ENCODE peak calls at places on chromosomes 4 and X, in four cellular contexts. One of them, this sample, is unnamed.

GRCh38 chr4:42768125-42768748 is 111.3 kb upstream of the ATP8A1 start:
- DNase-seq in colonic mucosa: no peak
- DNase-seq in breast epithelium: no peak
- DNase-seq in heart left ventricle: no peak
- DNase-seq in this sample: no peak

GRCh38 chrX:85052636-85053343 is 49.1 kb downstream of the APOOL start:
- DNase-seq in colonic mucosa: no peak
- DNase-seq in breast epithelium: no peak
- DNase-seq in heart left ventricle: no peak
- DNase-seq in this sample: no peak

GRCh38 chr4:54513231-54513630 is 144.5 kb upstream of the KIT start:
- DNase-seq in colonic mucosa: no peak
- DNase-seq in breast epithelium: no peak
- DNase-seq in heart left ventricle: no peak
- DNase-seq in this sample: peak

GRCh38 chr4:69707807-69708206 is 52.6 kb downstream of the SULT1B1 start:
- DNase-seq in colonic mucosa: no peak
- DNase-seq in breast epithelium: no peak
- DNase-seq in heart left ventricle: no peak
- DNase-seq in this sample: no peak

GRCh38 chr4:59612235-59612634 is 1587.9 kb upstream of the ADGRL3 start:
- DNase-seq in colonic mucosa: no peak
- DNase-seq in breast epithelium: no peak
- DNase-seq in heart left ventricle: no peak
- DNase-seq in this sample: no peak

GRCh38 chrX:46929439-46930018 is 17.3 kb downstream of the JADE3 start:
- DNase-seq in colonic mucosa: no peak
- DNase-seq in breast epithelium: no peak
- DNase-seq in heart left ventricle: no peak
- DNase-seq in this sample: no peak

GRCh38 chr4:143514432-143514831 is 930 bp downstream of the SMARCA5 start:
- DNase-seq in colonic mucosa: peak
- DNase-seq in breast epithelium: peak
- DNase-seq in heart left ventricle: peak
- DNase-seq in this sample: peak

GRCh38 chr4:80592950-80593349 is 257.4 kb downstream of the CFAP299 start:
- DNase-seq in colonic mucosa: no peak
- DNase-seq in breast epithelium: no peak
- DNase-seq in heart left ventricle: no peak
- DNase-seq in this sample: no peak

GRCh38 chrX:49879656-49880277 is 483 bp downstream of the USP27X start:
- DNase-seq in colonic mucosa: no peak
- DNase-seq in breast epithelium: no peak
- DNase-seq in heart left ventricle: no peak
- DNase-seq in this sample: no peak

GRCh38 chr4:15792974-15793373 is 14.8 kb downstream of the CD38 start:
- DNase-seq in colonic mucosa: no peak
- DNase-seq in breast epithelium: no peak
- DNase-seq in heart left ventricle: no peak
- DNase-seq in this sample: no peak

GRCh38 chr4:25938251-25939186 is 24.5 kb downstream of the SMIM20 start:
- DNase-seq in colonic mucosa: no peak
- DNase-seq in breast epithelium: no peak
- DNase-seq in heart left ventricle: no peak
- DNase-seq in this sample: peak

GRCh38 chrX:42495139-42495538 is 282.8 kb downstream of the PPP1R2C start:
- DNase-seq in colonic mucosa: no peak
- DNase-seq in breast epithelium: no peak
- DNase-seq in heart left ventricle: no peak
- DNase-seq in this sample: no peak

GRCh38 chrX:102978594-102978993 is 41.5 kb downstream of the RAB40AL start:
- DNase-seq in colonic mucosa: no peak
- DNase-seq in breast epithelium: no peak
- DNase-seq in heart left ventricle: no peak
- DNase-seq in this sample: no peak

GRCh38 chr4:107978716-107979451 is 10.8 kb upstream of the HADH start:
- DNase-seq in colonic mucosa: no peak
- DNase-seq in breast epithelium: no peak
- DNase-seq in heart left ventricle: no peak
- DNase-seq in this sample: no peak

DNA sequence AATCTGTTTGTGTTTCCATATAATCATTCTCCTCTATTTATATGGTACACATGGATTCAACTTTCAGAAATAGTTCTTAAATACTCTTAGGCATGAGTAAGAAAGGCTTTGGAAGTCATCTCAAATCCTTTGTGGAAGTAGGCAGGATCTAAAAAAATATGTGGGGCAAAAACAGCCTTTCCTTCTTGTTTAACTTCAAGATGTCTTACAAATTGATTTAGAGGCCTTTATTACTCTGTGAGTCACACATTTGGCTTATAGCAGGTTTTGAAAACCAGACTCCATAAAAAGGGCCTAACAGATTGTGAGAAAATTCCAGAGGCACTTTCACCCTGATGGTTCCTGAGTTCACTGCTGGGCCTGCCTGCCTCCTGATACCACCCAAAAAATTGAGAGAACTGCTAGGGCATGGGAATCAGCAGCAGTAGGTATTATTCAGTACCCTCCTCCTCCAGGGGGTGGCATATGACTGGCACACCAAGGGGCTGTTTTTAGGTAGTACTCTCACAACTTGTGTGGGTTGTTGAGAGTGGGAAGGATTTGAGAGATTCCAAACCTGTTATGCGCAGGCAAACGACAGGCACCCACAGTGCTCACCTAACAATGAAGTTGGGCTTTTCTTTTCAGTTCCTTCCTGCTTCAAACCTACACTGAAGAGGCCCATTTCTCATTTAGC is 162.7 kb upstream of the MBNL3 start:
- DNase-seq in colonic mucosa: no peak
- DNase-seq in breast epithelium: no peak
- DNase-seq in heart left ventricle: no peak
- DNase-seq in this sample: no peak
- TF ChIP-seq CTCF in colonic mucosa: no peak
- TF ChIP-seq CTCF in breast epithelium: no peak
- TF ChIP-seq CTCF in heart left ventricle: no peak
- TF ChIP-seq CTCF in this sample: no peak

GRCh38 chr4:161581262-161581661 is 582.5 kb downstream of the FSTL5 start:
- DNase-seq in colonic mucosa: no peak
- DNase-seq in breast epithelium: no peak
- DNase-seq in heart left ventricle: no peak
- DNase-seq in this sample: no peak
- H3K4me3 ChIP-seq in colonic mucosa: no peak
- H3K4me3 ChIP-seq in breast epithelium: no peak
- H3K4me3 ChIP-seq in heart left ventricle: no peak
- H3K4me3 ChIP-seq in this sample: no peak

DNA sequence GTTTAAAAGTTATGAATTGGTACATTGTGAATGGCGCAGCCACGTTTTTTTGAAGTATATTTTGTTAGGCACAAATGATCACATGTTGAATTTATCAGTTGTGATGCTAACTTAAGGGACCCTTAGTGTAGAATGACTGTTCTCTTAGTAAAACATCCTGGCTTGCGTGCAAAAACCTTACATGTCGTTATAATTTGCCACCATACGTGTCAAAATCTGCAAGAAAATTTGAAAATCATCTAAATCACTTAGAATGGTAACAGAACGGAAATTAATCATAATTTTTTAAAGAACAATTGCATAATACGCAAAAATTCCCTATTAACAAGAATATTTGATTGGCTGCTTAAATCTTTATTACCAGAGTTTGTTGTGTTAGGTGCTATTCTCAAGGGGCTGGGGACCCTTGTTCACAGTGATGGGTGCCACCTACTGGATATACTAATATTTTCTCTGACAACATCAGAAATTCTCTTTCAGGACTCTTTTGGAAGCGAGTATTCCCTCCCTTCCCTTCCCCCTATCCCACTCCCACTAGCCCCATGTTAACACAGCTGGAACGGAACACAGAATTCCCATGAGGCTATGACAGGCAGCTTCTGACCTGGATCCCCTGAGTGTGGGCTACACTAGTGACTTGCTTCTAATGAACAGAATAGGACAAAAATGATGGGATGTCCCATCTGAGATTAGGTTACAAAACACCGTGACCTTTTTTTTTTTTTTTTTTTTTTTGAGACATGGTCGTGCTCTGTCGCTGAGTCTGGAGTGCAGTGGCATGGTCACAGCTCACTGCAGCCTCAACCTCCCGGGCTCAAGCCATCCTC is 71.8 kb downstream of the SUPT20HL2 start:
- DNase-seq in colonic mucosa: no peak
- DNase-seq in breast epithelium: no peak
- DNase-seq in heart left ventricle: no peak
- DNase-seq in this sample: no peak
- TF ChIP-seq CTCF in colonic mucosa: peak
- TF ChIP-seq CTCF in breast epithelium: peak
- TF ChIP-seq CTCF in heart left ventricle: peak
- TF ChIP-seq CTCF in this sample: peak

GRCh38 chr4:73730292-73730691 is 10.1 kb upstream of the CXCL8 start:
- DNase-seq in colonic mucosa: no peak
- DNase-seq in breast epithelium: no peak
- DNase-seq in heart left ventricle: no peak
- DNase-seq in this sample: no peak

GRCh38 chr4:73727685-73728084 is 12.7 kb upstream of the CXCL8 start:
- DNase-seq in colonic mucosa: no peak
- DNase-seq in breast epithelium: no peak
- DNase-seq in heart left ventricle: no peak
- DNase-seq in this sample: no peak

GRCh38 chr4:73730854-73731253 is 9.5 kb upstream of the CXCL8 start:
- DNase-seq in colonic mucosa: no peak
- DNase-seq in breast epithelium: no peak
- DNase-seq in heart left ventricle: no peak
- DNase-seq in this sample: no peak

GRCh38 chr4:73728091-73728741 is 12.2 kb upstream of the CXCL8 start:
- DNase-seq in colonic mucosa: no peak
- DNase-seq in breast epithelium: no peak
- DNase-seq in heart left ventricle: no peak
- DNase-seq in this sample: no peak

GRCh38 chr4:73729534-73730165 is 10.7 kb upstream of the CXCL8 start:
- DNase-seq in colonic mucosa: peak
- DNase-seq in breast epithelium: no peak
- DNase-seq in heart left ventricle: no peak
- DNase-seq in this sample: peak
- H3K4me3 ChIP-seq in colonic mucosa: no peak
- H3K4me3 ChIP-seq in breast epithelium: no peak
- H3K4me3 ChIP-seq in heart left ventricle: no peak
- H3K4me3 ChIP-seq in this sample: no peak

GRCh38 chr4:5870701-5871100 is 22.2 kb downstream of the CRMP1 start:
- DNase-seq in colonic mucosa: no peak
- DNase-seq in breast epithelium: no peak
- DNase-seq in heart left ventricle: no peak
- DNase-seq in this sample: no peak
- TF ChIP-seq CTCF in colonic mucosa: no peak
- TF ChIP-seq CTCF in breast epithelium: no peak
- TF ChIP-seq CTCF in heart left ventricle: no peak
- TF ChIP-seq CTCF in this sample: no peak